ENCODE peak calls at places on chromosomes 13 and 19, in five cellular contexts. M is caudate nucleus, U is tibial nerve, R is A172, O is choroid plexus epithelial cell. V is an unnamed sample.

GRCh38 chr13:108494991-108495661 is 134.3 kb upstream of the MYO16 start:
- DNase-seq in M (no peak), U (no peak), R (no peak), O (peak; percentile 26), V (peak; percentile 18)

GRCh38 chr13:112668924-112669323 is 20.9 kb upstream of the ATP11A start:
- DNase-seq in M (no peak), U (no peak), R (no peak), O (no peak), V (no peak)

GRCh38 chr19:6092329-6093286 is 17.7 kb downstream of the RFX2 start:
- DNase-seq in M (no peak), U (peak; percentile 61), R (peak; percentile 90), O (peak; percentile 61), V (peak; percentile 82)

GRCh38 chr13:33606692-33607091 is 211.3 kb upstream of the RFC3 start:
- DNase-seq in M (peak; percentile 23), U (no peak), R (no peak), O (peak; percentile 60), V (peak; percentile 16)

GRCh38 chr13:68984688-68985319 is 1122.8 kb upstream of the ATXN8OS start:
- DNase-seq in M (no peak), U (no peak), R (no peak), O (no peak), V (no peak)

GRCh38 chr13:69425235-69425634 is 682.4 kb upstream of the ATXN8OS start:
- DNase-seq in M (no peak), U (no peak), R (no peak), O (no peak), V (no peak)

GRCh38 chr19:51096473-51097165 is 11.6 kb downstream of the CTU1 start:
- DNase-seq in M (no peak), U (no peak), R (no peak), O (no peak), V (peak; percentile 10)

GRCh38 chr19:17321655-17322489 is 12.5 kb downstream of the DDA1 start:
- DNase-seq in M (no peak), U (no peak), R (no peak), O (no peak), V (no peak)

GRCh38 chr13:94999871-95000270 is 287.5 kb upstream of the SOX21 start:
- DNase-seq in M (no peak), U (no peak), R (no peak), O (no peak), V (peak; percentile 55)

GRCh38 chr19:47778954-47779351 is 450 bp downstream of the SELENOW start:
- DNase-seq in M (peak; percentile 47), U (peak; percentile 33), R (no peak), O (peak; percentile 21), V (peak; percentile 22)

GRCh38 chr13:62387642-62388041 is 972.0 kb upstream of the PCDH20 start:
- DNase-seq in M (no peak), U (no peak), R (no peak), O (peak; percentile 34), V (no peak)

GRCh38 chr13:105991622-105992254 is 543.7 kb downstream of the EFNB2 start:
- DNase-seq in M (no peak), U (no peak), R (peak; percentile 6), O (peak; percentile 82), V (peak; percentile 66)

GRCh38 chr19:47106819-47107200 is 6.8 kb downstream of the ZC3H4 start:
- DNase-seq in M (no peak), U (no peak), R (no peak), O (peak; percentile 43), V (peak; percentile 48)

GRCh38 chr13:80363890-80364503 is 23.1 kb upstream of the SPRY2 start:
- DNase-seq in M (no peak), U (no peak), R (peak; percentile 21), O (peak; percentile 61), V (peak; percentile 61)

GRCh38 chr13:91802957-91803356 is 404.5 kb downstream of the GPC5 start:
- DNase-seq in M (no peak), U (no peak), R (no peak), O (no peak), V (no peak)

GRCh38 chr13:95317037-95317989 is 16.1 kb upstream of the ABCC4 start:
- DNase-seq in M (no peak), U (no peak), R (no peak), O (peak; percentile 13), V (peak; percentile 78)

GRCh38 chr19:33621811-33622504 is at the start of gene CHST8:
- DNase-seq in M (peak; percentile 2), U (no peak), R (no peak), O (peak; percentile 16), V (peak; percentile 12)

GRCh38 chr19:31553112-31553843 is 204.0 kb upstream of the TSHZ3 start:
- DNase-seq in M (no peak), U (no peak), R (peak; percentile 55), O (no peak), V (peak; percentile 1)

GRCh38 chr19:56111601-56112312 is 9.3 kb downstream of the ZNF787 start:
- DNase-seq in M (no peak), U (no peak), R (peak; percentile 37), O (no peak), V (no peak)

GRCh38 chr19:49327878-49328544 is 3.0 kb upstream of the SLC6A16 start:
- DNase-seq in M (no peak), U (no peak), R (no peak), O (peak; percentile 61), V (peak; percentile 44)

GRCh38 chr19:16327911-16328823 is 3.5 kb downstream of the KLF2 start:
- DNase-seq in M (no peak), U (peak; percentile 92), R (no peak), O (peak; percentile 92), V (peak; percentile 94)

GRCh38 chr13:113739527-113740285 is 19.3 kb upstream of the TMEM255B start:
- DNase-seq in M (no peak), U (no peak), R (no peak), O (no peak), V (no peak)

GRCh38 chr19:6587093-6587820 is 3.7 kb downstream of the CD70 start:
- DNase-seq in M (no peak), U (no peak), R (no peak), O (no peak), V (peak; percentile 20)

GRCh38 chr19:55600336-55601028 is 394 bp downstream of the ZNF524 start:
- DNase-seq in M (no peak), U (no peak), R (no peak), O (no peak), V (no peak)

GRCh38 chr19:50509366-50509765 is 1.6 kb downstream of the JOSD2 start:
- DNase-seq in M (no peak), U (no peak), R (no peak), O (no peak), V (no peak)

GRCh38 chr19:15254547-15254946 is 22.3 kb upstream of the EPHX3 start:
- DNase-seq in M (no peak), U (no peak), R (no peak), O (no peak), V (no peak)

V was measured in cardiac fibroblast.